ENCODE peak calls at places on chromosomes 12 and 14, in five cellular contexts. D is substantia nigra, P is cardiac muscle cell, L is uterus, T is ovary. V is an unnamed sample.

GRCh38 chr14:56181666-56182065 is 63.5 kb downstream of the PELI2 start:
- DNase-seq in P (no peak), D (no peak), T (no peak), L (no peak), V (no peak)

GRCh38 chr12:102436867-102437266 is 43.5 kb downstream of the IGF1 start:
- DNase-seq in D (no peak), T (no peak), L (no peak), P (no peak), V (no peak)

GRCh38 chr14:64761441-64762043 is 57.3 kb downstream of the PLEKHG3 start:
- DNase-seq in D (no peak), L (peak), T (peak), P (no peak), V (no peak)

GRCh38 chr14:96165493-96166474 is 38.9 kb upstream of the BDKRB2 start:
- DNase-seq in P (no peak), T (no peak), D (no peak), L (no peak), V (no peak)

GRCh38 chr14:58078068-58078467 is 73.9 kb downstream of the ARMH4 start:
- DNase-seq in P (peak), T (no peak), D (no peak), L (no peak), V (no peak)

GRCh38 chr14:96792003-96792402 is 5.2 kb upstream of the VRK1 start:
- DNase-seq in T (no peak), D (no peak), L (no peak), P (peak), V (no peak)

GRCh38 chr12:56189918-56190694 is 823 bp upstream of the SMARCC2 start:
- DNase-seq in D (peak), P (peak), T (peak), L (peak), V (peak)

GRCh38 chr12:52217223-52217622 is 15.8 kb upstream of the KRT7 start:
- DNase-seq in T (peak), P (no peak), D (no peak), L (no peak), V (peak)

GRCh38 chr12:66947119-66947518 is 268.2 kb upstream of the GRIP1 start:
- DNase-seq in T (no peak), P (no peak), D (no peak), L (no peak), V (no peak)

GRCh38 chr14:68781161-68782021 is 11.5 kb downstream of the ZFP36L1 start:
- DNase-seq in D (no peak), L (peak), P (no peak), T (no peak), V (no peak)

GRCh38 chr14:103418508-103418818 is 33.2 kb downstream of the MARK3 start:
- DNase-seq in P (peak), T (no peak), L (no peak), D (no peak), V (no peak)

GRCh38 chr12:95701722-95702418 is 88.7 kb downstream of the NTN4 start:
- DNase-seq in L (no peak), P (no peak), T (no peak), D (no peak), V (no peak)

GRCh38 chr12:19694627-19695026 is 255.3 kb downstream of the AEBP2 start:
- DNase-seq in D (no peak), P (peak), L (no peak), T (no peak), V (no peak)

GRCh38 chr14:56805992-56806737 is 4.1 kb downstream of the OTX2 start:
- DNase-seq in D (no peak), P (no peak), L (no peak), T (no peak), V (no peak)

GRCh38 chr14:93234798-93235197 is 27.7 kb downstream of the UBR7 start:
- DNase-seq in T (no peak), D (no peak), L (no peak), P (peak), V (no peak)

GRCh38 chr12:95224202-95225170 is 6.9 kb downstream of the VEZT start:
- DNase-seq in P (peak), T (no peak), L (no peak), D (no peak), V (no peak)

GRCh38 chr14:103816991-103817390 is 30.4 kb downstream of the PPP1R13B start:
- DNase-seq in P (no peak), L (no peak), T (no peak), D (no peak), V (no peak)

GRCh38 chr12:107258780-107259179 is 165.4 kb upstream of the CRY1 start:
- DNase-seq in D (no peak), L (no peak), T (no peak), P (no peak), V (no peak)

GRCh38 chr12:114751712-114752111 is 67.7 kb upstream of the TBX3 start:
- DNase-seq in T (no peak), L (no peak), P (no peak), D (no peak), V (no peak)

GRCh38 chr14:99289394-99290189 is 17.6 kb upstream of the BCL11B start:
- DNase-seq in D (no peak), L (no peak), P (no peak), T (no peak), V (no peak)

GRCh38 chr12:58139894-58140293 is 198.5 kb downstream of the ATP23 start:
- DNase-seq in D (no peak), P (no peak), T (no peak), L (no peak), V (no peak)

GRCh38 chr12:126369487-126370463 is 1304.5 kb downstream of the AACS start:
- DNase-seq in P (peak), T (no peak), D (no peak), L (no peak), V (no peak)

GRCh38 chr14:101182476-101182875 is 279.0 kb upstream of the RTL1 start:
- DNase-seq in L (peak), D (no peak), P (no peak), T (peak), V (no peak)

GRCh38 chr12:71475280-71475679 is 35.7 kb downstream of the LGR5 start:
- DNase-seq in L (no peak), D (peak), P (peak), T (no peak), V (no peak)

GRCh38 chr12:109999983-110000505 is 814 bp downstream of the ANKRD13A start:
- DNase-seq in T (peak), P (peak), L (peak), D (peak), V (no peak)

GRCh38 chr14:73277376-73277775 is 40.1 kb downstream of the PAPLN start:
- DNase-seq in P (no peak), T (no peak), L (no peak), D (no peak), V (no peak)

GRCh38 chr12:131600160-131600532 is 110.7 kb upstream of the SFSWAP start:
- DNase-seq in L (no peak), D (no peak), P (no peak), T (no peak), V (no peak)

GRCh38 chr14:51545396-51545795 is 106.3 kb upstream of the FRMD6 start:
- DNase-seq in T (no peak), D (no peak), P (no peak), L (no peak), V (no peak)

GRCh38 chr14:54642950-54643695 is 76.2 kb downstream of the SAMD4A start:
- DNase-seq in P (peak), L (no peak), D (no peak), T (no peak), V (no peak)

GRCh38 chr12:90010089-90010488 is 301.5 kb upstream of the ATP2B1 start:
- DNase-seq in T (no peak), D (no peak), L (no peak), P (no peak), V (no peak)

GRCh38 chr12:131736807-131737484 is 26.1 kb downstream of the SFSWAP start:
- DNase-seq in L (no peak), D (no peak), P (peak), T (no peak), V (no peak)

GRCh38 chr12:17169726-17170471 is 563.9 kb upstream of the LMO3 start:
- DNase-seq in P (no peak), T (no peak), L (no peak), D (no peak), V (no peak)
- H3K27ac ChIP-seq in P (no peak), T (no peak), L (no peak), D (no peak), V (no peak)

GRCh38 chr12:30152705-30153104 is 369.0 kb upstream of the TMTC1 start:
- DNase-seq in L (no peak), T (no peak), D (no peak), P (no peak), V (no peak)
- H3K27ac ChIP-seq in L (no peak), T (no peak), D (no peak), P (no peak), V (no peak)

GRCh38 chr12:6942331-6942665 is 1.3 kb upstream of the RNU7-1 start:
- DNase-seq in L (peak), D (no peak), T (peak), P (no peak), V (no peak)
- H3K27ac ChIP-seq in L (peak), D (peak), T (peak), P (peak), V (peak)

GRCh38 chr12:6323340-6323994 is 13.0 kb downstream of the PLEKHG6 start:
- DNase-seq in L (peak), T (peak), D (peak), P (peak), V (no peak)

GRCh38 chr12:6321905-6322304 is 11.4 kb downstream of the PLEKHG6 start:
- DNase-seq in L (no peak), D (no peak), T (no peak), P (no peak), V (no peak)

GRCh38 chr12:6323995-6324711 is 13.7 kb downstream of the PLEKHG6 start:
- DNase-seq in T (peak), L (no peak), D (no peak), P (no peak), V (no peak)

GRCh38 chr12:6322352-6322751 is 11.9 kb downstream of the PLEKHG6 start:
- DNase-seq in P (no peak), L (no peak), D (no peak), T (peak), V (no peak)

DNA sequence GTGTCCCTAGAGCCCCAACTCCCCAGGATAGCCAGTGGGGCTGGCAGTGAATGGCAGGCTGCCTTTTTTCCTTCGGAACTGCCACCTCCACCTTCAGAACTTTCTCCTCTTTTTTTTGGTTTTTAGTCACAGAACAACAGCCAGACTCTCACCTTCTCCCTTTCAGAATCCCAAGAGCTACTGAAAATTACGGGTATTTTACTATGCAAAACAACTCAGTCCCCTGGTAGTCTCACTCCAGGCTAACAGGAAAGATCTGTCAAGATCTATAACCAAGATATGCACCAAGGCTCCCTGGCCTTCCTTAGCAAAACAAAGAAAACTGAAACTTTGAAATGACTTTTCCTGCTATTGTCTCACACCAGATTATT is 12.5 kb downstream of the PLEKHG6 start:
- DNase-seq in L (no peak), P (no peak), D (no peak), T (peak), V (no peak)
- H3K27ac ChIP-seq in L (peak), P (peak), D (no peak), T (no peak), V (no peak)

GRCh38 chr14:74563621-74564159 is 48.3 kb downstream of the LTBP2 start:
- DNase-seq in T (no peak), D (no peak), P (no peak), L (no peak), V (no peak)
- H3K27ac ChIP-seq in T (no peak), D (no peak), P (no peak), L (peak), V (no peak)